ENCODE peak calls at places on chromosomes 11 and 22, in nine cellular contexts. One of them, this sample, is unnamed.

GRCh38 chr11:82796970-82797594 is 63.4 kb upstream of the FAM181B start:
- DNase-seq in cardiac muscle cell: no peak
- DNase-seq in stimulated activated CD8-positive, alpha-beta memory T cell treated with anti-CD3 and anti-CD28 coated beads, Interleukin-12 subunit alpha, Interleukin-12 subunit beta, amount 100 ng/mL, for 4 hours: no peak
- DNase-seq in hypothalamus: peak; percentile 56
- DNase-seq in uterus: no peak
- DNase-seq in activated T-helper 1 cell treated with Interleukin-2 at 50 U/mL for 16 hours: no peak
- DNase-seq in T-helper 1 cell: no peak
- DNase-seq in AG04449: no peak
- DNase-seq in activated CD4-positive, CD25-positive, alpha-beta regulatory T cell: no peak
- DNase-seq in this sample: no peak

GRCh38 chr11:70397983-70398833 is at the start of gene CTTN:
- DNase-seq in cardiac muscle cell: peak; percentile 91
- DNase-seq in stimulated activated CD8-positive, alpha-beta memory T cell treated with anti-CD3 and anti-CD28 coated beads, Interleukin-12 subunit alpha, Interleukin-12 subunit beta, amount 100 ng/mL, for 4 hours: peak; percentile 39
- DNase-seq in hypothalamus: peak; percentile 77
- DNase-seq in uterus: peak; percentile 85
- DNase-seq in activated T-helper 1 cell treated with Interleukin-2 at 50 U/mL for 16 hours: peak; percentile 41
- DNase-seq in T-helper 1 cell: peak; percentile 30
- DNase-seq in AG04449: no peak
- DNase-seq in activated CD4-positive, CD25-positive, alpha-beta regulatory T cell: peak; percentile 46
- DNase-seq in this sample: peak; percentile 93

GRCh38 chr11:73323464-73323863 is 15.4 kb downstream of the ARHGEF17 start:
- DNase-seq in cardiac muscle cell: peak; percentile 88
- DNase-seq in stimulated activated CD8-positive, alpha-beta memory T cell treated with anti-CD3 and anti-CD28 coated beads, Interleukin-12 subunit alpha, Interleukin-12 subunit beta, amount 100 ng/mL, for 4 hours: no peak
- DNase-seq in hypothalamus: no peak
- DNase-seq in uterus: peak; percentile 93
- DNase-seq in activated T-helper 1 cell treated with Interleukin-2 at 50 U/mL for 16 hours: no peak
- DNase-seq in T-helper 1 cell: no peak
- DNase-seq in AG04449: no peak
- DNase-seq in activated CD4-positive, CD25-positive, alpha-beta regulatory T cell: no peak
- DNase-seq in this sample: no peak

GRCh38 chr11:11841121-11841604 is 609 bp upstream of the USP47 start:
- DNase-seq in cardiac muscle cell: no peak
- DNase-seq in stimulated activated CD8-positive, alpha-beta memory T cell treated with anti-CD3 and anti-CD28 coated beads, Interleukin-12 subunit alpha, Interleukin-12 subunit beta, amount 100 ng/mL, for 4 hours: no peak
- DNase-seq in hypothalamus: peak; percentile 43
- DNase-seq in uterus: peak; percentile 59
- DNase-seq in activated T-helper 1 cell treated with Interleukin-2 at 50 U/mL for 16 hours: no peak
- DNase-seq in T-helper 1 cell: no peak
- DNase-seq in AG04449: no peak
- DNase-seq in activated CD4-positive, CD25-positive, alpha-beta regulatory T cell: no peak
- DNase-seq in this sample: no peak

GRCh38 chr11:8732748-8733241 is 50.2 kb downstream of the RPL27A start:
- DNase-seq in cardiac muscle cell: peak; percentile 87
- DNase-seq in stimulated activated CD8-positive, alpha-beta memory T cell treated with anti-CD3 and anti-CD28 coated beads, Interleukin-12 subunit alpha, Interleukin-12 subunit beta, amount 100 ng/mL, for 4 hours: no peak
- DNase-seq in hypothalamus: peak; percentile 24
- DNase-seq in uterus: peak; percentile 75
- DNase-seq in activated T-helper 1 cell treated with Interleukin-2 at 50 U/mL for 16 hours: no peak
- DNase-seq in T-helper 1 cell: no peak
- DNase-seq in AG04449: no peak
- DNase-seq in activated CD4-positive, CD25-positive, alpha-beta regulatory T cell: no peak
- DNase-seq in this sample: no peak

GRCh38 chr22:17436382-17436951 is 67.2 kb downstream of the CECR2 start:
- DNase-seq in cardiac muscle cell: peak; percentile 60
- DNase-seq in stimulated activated CD8-positive, alpha-beta memory T cell treated with anti-CD3 and anti-CD28 coated beads, Interleukin-12 subunit alpha, Interleukin-12 subunit beta, amount 100 ng/mL, for 4 hours: no peak
- DNase-seq in hypothalamus: peak; percentile 21
- DNase-seq in uterus: no peak
- DNase-seq in activated T-helper 1 cell treated with Interleukin-2 at 50 U/mL for 16 hours: no peak
- DNase-seq in T-helper 1 cell: no peak
- DNase-seq in AG04449: no peak
- DNase-seq in activated CD4-positive, CD25-positive, alpha-beta regulatory T cell: no peak
- DNase-seq in this sample: no peak

GRCh38 chr11:128473631-128474030 is 113.7 kb downstream of the ETS1 start:
- DNase-seq in cardiac muscle cell: no peak
- DNase-seq in stimulated activated CD8-positive, alpha-beta memory T cell treated with anti-CD3 and anti-CD28 coated beads, Interleukin-12 subunit alpha, Interleukin-12 subunit beta, amount 100 ng/mL, for 4 hours: no peak
- DNase-seq in hypothalamus: no peak
- DNase-seq in uterus: no peak
- DNase-seq in activated T-helper 1 cell treated with Interleukin-2 at 50 U/mL for 16 hours: no peak
- DNase-seq in T-helper 1 cell: peak; percentile 27
- DNase-seq in AG04449: no peak
- DNase-seq in activated CD4-positive, CD25-positive, alpha-beta regulatory T cell: no peak
- DNase-seq in this sample: no peak

GRCh38 chr11:30281476-30282288 is 41.2 kb upstream of the ARL14EP start:
- DNase-seq in cardiac muscle cell: no peak
- DNase-seq in stimulated activated CD8-positive, alpha-beta memory T cell treated with anti-CD3 and anti-CD28 coated beads, Interleukin-12 subunit alpha, Interleukin-12 subunit beta, amount 100 ng/mL, for 4 hours: no peak
- DNase-seq in hypothalamus: no peak
- DNase-seq in uterus: no peak
- DNase-seq in activated T-helper 1 cell treated with Interleukin-2 at 50 U/mL for 16 hours: no peak
- DNase-seq in T-helper 1 cell: no peak
- DNase-seq in AG04449: no peak
- DNase-seq in activated CD4-positive, CD25-positive, alpha-beta regulatory T cell: no peak
- DNase-seq in this sample: no peak

GRCh38 chr22:39238966-39239510 is 5.7 kb downstream of the PDGFB start:
- DNase-seq in cardiac muscle cell: no peak
- DNase-seq in stimulated activated CD8-positive, alpha-beta memory T cell treated with anti-CD3 and anti-CD28 coated beads, Interleukin-12 subunit alpha, Interleukin-12 subunit beta, amount 100 ng/mL, for 4 hours: no peak
- DNase-seq in hypothalamus: no peak
- DNase-seq in uterus: no peak
- DNase-seq in activated T-helper 1 cell treated with Interleukin-2 at 50 U/mL for 16 hours: no peak
- DNase-seq in T-helper 1 cell: no peak
- DNase-seq in AG04449: no peak
- DNase-seq in activated CD4-positive, CD25-positive, alpha-beta regulatory T cell: no peak
- DNase-seq in this sample: no peak

GRCh38 chr11:73463359-73463758 is 87.2 kb downstream of the RELT start:
- DNase-seq in cardiac muscle cell: peak; percentile 63
- DNase-seq in stimulated activated CD8-positive, alpha-beta memory T cell treated with anti-CD3 and anti-CD28 coated beads, Interleukin-12 subunit alpha, Interleukin-12 subunit beta, amount 100 ng/mL, for 4 hours: no peak
- DNase-seq in hypothalamus: no peak
- DNase-seq in uterus: no peak
- DNase-seq in activated T-helper 1 cell treated with Interleukin-2 at 50 U/mL for 16 hours: no peak
- DNase-seq in T-helper 1 cell: no peak
- DNase-seq in AG04449: peak; percentile 44
- DNase-seq in activated CD4-positive, CD25-positive, alpha-beta regulatory T cell: no peak
- DNase-seq in this sample: no peak

GRCh38 chr11:9273430-9274336 is 8.5 kb upstream of the DENND5A start:
- DNase-seq in cardiac muscle cell: peak; percentile 63
- DNase-seq in stimulated activated CD8-positive, alpha-beta memory T cell treated with anti-CD3 and anti-CD28 coated beads, Interleukin-12 subunit alpha, Interleukin-12 subunit beta, amount 100 ng/mL, for 4 hours: no peak
- DNase-seq in hypothalamus: no peak
- DNase-seq in uterus: no peak
- DNase-seq in activated T-helper 1 cell treated with Interleukin-2 at 50 U/mL for 16 hours: no peak
- DNase-seq in T-helper 1 cell: no peak
- DNase-seq in AG04449: peak; percentile 19
- DNase-seq in activated CD4-positive, CD25-positive, alpha-beta regulatory T cell: no peak
- DNase-seq in this sample: no peak

GRCh38 chr11:12175694-12176241 is 65.4 kb downstream of the MICAL2 start:
- DNase-seq in cardiac muscle cell: peak; percentile 80
- DNase-seq in stimulated activated CD8-positive, alpha-beta memory T cell treated with anti-CD3 and anti-CD28 coated beads, Interleukin-12 subunit alpha, Interleukin-12 subunit beta, amount 100 ng/mL, for 4 hours: no peak
- DNase-seq in hypothalamus: no peak
- DNase-seq in uterus: no peak
- DNase-seq in activated T-helper 1 cell treated with Interleukin-2 at 50 U/mL for 16 hours: no peak
- DNase-seq in T-helper 1 cell: no peak
- DNase-seq in AG04449: peak; percentile 89
- DNase-seq in activated CD4-positive, CD25-positive, alpha-beta regulatory T cell: no peak
- DNase-seq in this sample: no peak

GRCh38 chr11:35302388-35302787 is 117.0 kb downstream of the SLC1A2 start:
- DNase-seq in cardiac muscle cell: no peak
- DNase-seq in stimulated activated CD8-positive, alpha-beta memory T cell treated with anti-CD3 and anti-CD28 coated beads, Interleukin-12 subunit alpha, Interleukin-12 subunit beta, amount 100 ng/mL, for 4 hours: no peak
- DNase-seq in hypothalamus: no peak
- DNase-seq in uterus: no peak
- DNase-seq in activated T-helper 1 cell treated with Interleukin-2 at 50 U/mL for 16 hours: no peak
- DNase-seq in T-helper 1 cell: no peak
- DNase-seq in AG04449: no peak
- DNase-seq in activated CD4-positive, CD25-positive, alpha-beta regulatory T cell: no peak
- DNase-seq in this sample: no peak

GRCh38 chr11:47412152-47412746 is 3.9 kb downstream of the SLC39A13 start:
- DNase-seq in cardiac muscle cell: peak; percentile 48
- DNase-seq in stimulated activated CD8-positive, alpha-beta memory T cell treated with anti-CD3 and anti-CD28 coated beads, Interleukin-12 subunit alpha, Interleukin-12 subunit beta, amount 100 ng/mL, for 4 hours: no peak
- DNase-seq in hypothalamus: peak; percentile 31
- DNase-seq in uterus: no peak
- DNase-seq in activated T-helper 1 cell treated with Interleukin-2 at 50 U/mL for 16 hours: peak; percentile 31
- DNase-seq in T-helper 1 cell: no peak
- DNase-seq in AG04449: no peak
- DNase-seq in activated CD4-positive, CD25-positive, alpha-beta regulatory T cell: peak; percentile 42
- DNase-seq in this sample: no peak

GRCh38 chr22:28112548-28113043 is 193.5 kb upstream of the PITPNB start:
- DNase-seq in cardiac muscle cell: peak; percentile 72
- DNase-seq in stimulated activated CD8-positive, alpha-beta memory T cell treated with anti-CD3 and anti-CD28 coated beads, Interleukin-12 subunit alpha, Interleukin-12 subunit beta, amount 100 ng/mL, for 4 hours: no peak
- DNase-seq in hypothalamus: no peak
- DNase-seq in uterus: peak; percentile 30
- DNase-seq in activated T-helper 1 cell treated with Interleukin-2 at 50 U/mL for 16 hours: no peak
- DNase-seq in T-helper 1 cell: no peak
- DNase-seq in AG04449: no peak
- DNase-seq in activated CD4-positive, CD25-positive, alpha-beta regulatory T cell: no peak
- DNase-seq in this sample: no peak

GRCh38 chr11:27081056-27081455 is 40.4 kb downstream of the BBOX1 start:
- DNase-seq in cardiac muscle cell: peak; percentile 45
- DNase-seq in stimulated activated CD8-positive, alpha-beta memory T cell treated with anti-CD3 and anti-CD28 coated beads, Interleukin-12 subunit alpha, Interleukin-12 subunit beta, amount 100 ng/mL, for 4 hours: no peak
- DNase-seq in hypothalamus: no peak
- DNase-seq in uterus: no peak
- DNase-seq in activated T-helper 1 cell treated with Interleukin-2 at 50 U/mL for 16 hours: no peak
- DNase-seq in T-helper 1 cell: no peak
- DNase-seq in AG04449: no peak
- DNase-seq in activated CD4-positive, CD25-positive, alpha-beta regulatory T cell: no peak
- DNase-seq in this sample: no peak

This sample was measured in mesenteric fat pad.